ENCODE peak calls at places on chromosomes 11 and 22, in five cellular contexts. S is activated CD8-positive, alpha-beta T cell treated with anti-CD3 and anti-CD28 coated beads, Interleukin-2, amount 10 ng/mL, durations not matched to agents 7 days and 5 days; L is stimulated activated naive CD4-positive, alpha-beta T cell treated with Interleukin-2 at 50 U/mL for 16 hours; K is GM03348; E is EH. B is an unnamed sample.

GRCh38 chr22:42805998-42806481 is 51.0 kb downstream of the ARFGAP3 start:
- DNase-seq in S (no peak), L (no peak), K (no peak), E (no peak), B (peak)

GRCh38 chr11:61949169-61950034 is 749 bp upstream of the BEST1 start:
- DNase-seq in S (no peak), L (no peak), K (peak), E (peak), B (peak)

GRCh38 chr22:43094551-43094950 is 5.4 kb upstream of the TTLL1 start:
- DNase-seq in S (no peak), L (no peak), K (no peak), E (no peak), B (no peak)

GRCh38 chr22:27307545-27308279 is 493.8 kb downstream of the MN1 start:
- DNase-seq in S (peak), L (no peak), K (no peak), E (no peak), B (no peak)

GRCh38 chr11:94885133-94885532 is 88.2 kb downstream of the CWC15 start:
- DNase-seq in S (no peak), L (no peak), K (no peak), E (peak), B (no peak)

GRCh38 chr11:113057038-113057437 is 95.8 kb downstream of the NCAM1 start:
- DNase-seq in S (no peak), L (no peak), K (no peak), E (no peak), B (no peak)

GRCh38 chr11:63490551-63491239 is at the start of gene PLAAT5:
- DNase-seq in S (no peak), L (no peak), K (no peak), E (peak), B (no peak)

GRCh38 chr11:75966546-75967287 is 151.7 kb downstream of the UVRAG start:
- DNase-seq in S (no peak), L (no peak), K (peak), E (peak), B (no peak)

GRCh38 chr11:1442163-1442562 is 44.4 kb downstream of the MOB2 start:
- DNase-seq in S (no peak), L (no peak), K (peak), E (no peak), B (no peak)

GRCh38 chr11:125423247-125423849 is 72.7 kb downstream of the FEZ1 start:
- DNase-seq in S (peak), L (no peak), K (no peak), E (no peak), B (no peak)

GRCh38 chr22:39153220-39153860 is 860 bp upstream of the CBX7 start:
- DNase-seq in S (no peak), L (no peak), K (no peak), E (no peak), B (no peak)

GRCh38 chr11:71240061-71240690 is 12.2 kb downstream of the SHANK2 start:
- DNase-seq in S (no peak), L (no peak), K (no peak), E (no peak), B (no peak)

GRCh38 chr11:69136471-69136870 is 19.3 kb upstream of the SMIM38 start:
- DNase-seq in S (no peak), L (no peak), K (no peak), E (no peak), B (no peak)

GRCh38 chr11:134655189-134655937 is 243.3 kb upstream of the B3GAT1 start:
- DNase-seq in S (no peak), L (no peak), K (no peak), E (no peak), B (no peak)

B was measured in SJSA1.